ENCODE peak calls at places on chromosomes 16 and 17, in six cellular contexts. L is GM23338, J is GM12891, E is GM12892, U is stomach, R is GM12878. I is an unnamed sample.

GRCh38 chr17:41212524-41213169 is 13.8 kb upstream of the KRTAP9-2 start:
- DNase-seq in U (no peak), E (no peak), R (no peak), L (no peak), J (no peak), I (no peak)

GRCh38 chr17:82881292-82881823 is 41.5 kb upstream of the ZNF750 start:
- DNase-seq in U (no peak), L (no peak), R (no peak), E (no peak), J (no peak), I (no peak)

GRCh38 chr17:67258836-67259468 is 14.0 kb upstream of the HELZ start:
- DNase-seq in R (no peak), L (no peak), U (no peak), J (no peak), E (no peak), I (peak)

GRCh38 chr16:4053663-4054479 is 62.4 kb downstream of the ADCY9 start:
- DNase-seq in R (no peak), U (peak), J (no peak), E (no peak), L (no peak), I (no peak)

GRCh38 chr17:61205931-61206330 is 193.7 kb upstream of the TBX2 start:
- DNase-seq in U (no peak), E (no peak), J (no peak), R (no peak), L (no peak), I (no peak)

GRCh38 chr16:27273330-27273669 is 4.7 kb upstream of the NSMCE1 start:
- DNase-seq in U (no peak), J (no peak), E (no peak), L (no peak), R (no peak), I (no peak)

GRCh38 chr17:69733171-69734014 is 318.9 kb downstream of the MAP2K6 start:
- DNase-seq in L (no peak), J (no peak), U (no peak), E (no peak), R (no peak), I (no peak)

GRCh38 chr17:21378553-21378952 is 2.4 kb downstream of the KCNJ12 start:
- DNase-seq in E (no peak), L (peak), U (no peak), J (no peak), R (no peak), I (no peak)

GRCh38 chr16:55842369-55843104 is 9.6 kb upstream of the CES1 start:
- DNase-seq in J (peak), E (peak), U (no peak), L (peak), R (no peak), I (no peak)

GRCh38 chr17:80220709-80221215 is 535 bp downstream of the SLC26A11 start:
- DNase-seq in R (no peak), J (peak), E (no peak), L (peak), U (no peak), I (no peak)

GRCh38 chr16:24972608-24973220 is 42.5 kb downstream of the ARHGAP17 start:
- DNase-seq in U (no peak), R (no peak), J (no peak), E (no peak), L (no peak), I (no peak)

GRCh38 chr17:63440127-63440769 is 5.9 kb downstream of the CYB561 start:
- DNase-seq in U (no peak), R (no peak), E (no peak), J (no peak), L (no peak), I (no peak)

GRCh38 chr17:63438092-63439051 is 7.7 kb downstream of the CYB561 start:
- DNase-seq in R (no peak), L (no peak), U (no peak), J (no peak), E (no peak), I (no peak)

GRCh38 chr17:63441654-63442053 is 4.5 kb downstream of the CYB561 start:
- DNase-seq in R (no peak), J (no peak), E (no peak), L (no peak), U (no peak), I (no peak)

GRCh38 chr17:63440770-63441335 is 5.3 kb downstream of the CYB561 start:
- DNase-seq in J (no peak), R (no peak), E (no peak), U (no peak), L (no peak), I (no peak)

DNA sequence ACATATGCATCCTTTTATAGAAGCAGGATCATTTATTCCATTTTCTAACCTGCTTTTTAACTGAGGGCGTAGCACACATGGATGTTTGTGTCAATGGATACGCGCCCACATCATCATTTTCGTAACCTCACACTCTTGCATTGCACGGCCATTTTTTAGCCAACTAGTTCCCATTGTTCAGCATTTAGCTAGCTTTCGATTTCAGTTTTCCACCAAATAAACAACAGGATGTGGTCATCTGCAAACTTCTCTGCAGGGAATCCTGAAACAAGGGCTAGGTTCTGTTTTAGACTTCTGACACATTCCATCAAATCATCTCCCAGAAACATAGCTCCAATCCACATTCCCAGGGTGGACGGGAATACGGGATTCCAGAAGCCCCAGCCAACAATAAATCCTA is 6.4 kb downstream of the CYB561 start:
- DNase-seq in E (no peak), J (no peak), L (no peak), R (no peak), U (no peak), I (no peak)
- TF ChIP-seq POLR2AphosphoS5 in E (no peak), J (no peak), L (no peak), R (no peak), U (no peak), I (no peak)

GRCh38 chr16:89303604-89304003 is 86.1 kb downstream of the ZNF778 start:
- DNase-seq in J (no peak), U (no peak), E (no peak), R (no peak), L (no peak), I (no peak)
- TF ChIP-seq POLR2AphosphoS5 in J (no peak), U (no peak), E (no peak), R (no peak), L (no peak), I (no peak)

DNA sequence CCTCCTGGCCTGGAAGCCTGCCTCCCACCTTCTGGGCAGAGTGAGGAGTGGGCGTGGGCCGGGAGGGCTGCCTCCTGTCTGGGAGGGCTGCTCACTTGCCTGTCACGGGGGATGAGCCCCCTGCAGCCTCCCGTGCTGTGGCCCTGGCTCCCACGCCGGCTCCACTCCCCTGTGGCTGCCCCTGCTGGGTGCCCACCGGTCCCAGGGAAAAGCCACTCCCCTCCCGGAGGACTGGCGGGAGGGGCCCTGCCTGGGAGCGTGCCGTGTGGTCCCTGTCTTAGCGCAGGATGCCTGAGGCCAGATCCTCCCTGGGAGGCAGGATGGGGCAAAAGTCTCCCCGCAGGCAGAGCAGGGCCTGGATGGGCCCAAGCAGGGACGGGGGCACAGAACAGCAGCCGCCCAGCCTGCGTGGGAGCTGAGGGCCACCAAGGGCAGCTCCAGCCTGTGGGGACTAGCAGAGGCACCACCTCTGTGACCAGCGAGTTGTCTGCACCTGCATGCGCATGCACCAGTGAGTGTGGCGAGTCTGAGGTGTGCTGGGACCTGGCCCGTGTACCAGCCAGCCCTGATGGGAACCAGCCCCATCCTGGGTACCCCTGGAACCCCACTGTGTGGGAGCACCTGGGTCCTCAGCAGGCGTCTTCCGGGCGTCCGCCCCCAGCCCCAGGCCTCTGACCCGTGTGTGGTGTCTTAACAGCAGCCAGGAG is 339.9 kb downstream of the SEC14L1 start:
- DNase-seq in R (no peak), U (no peak), J (no peak), L (no peak), E (no peak), I (no peak)
- TF ChIP-seq POLR2AphosphoS5 in R (no peak), U (no peak), J (no peak), L (no peak), E (no peak), I (no peak)

GRCh38 chr17:74748529-74749261 is at the start of gene NHERF1:
- DNase-seq in J (peak), R (peak), L (peak), U (peak), E (peak), I (no peak)

GRCh38 chr17:74750039-74750326 is 1.6 kb downstream of the NHERF1 start:
- DNase-seq in U (no peak), J (no peak), L (no peak), E (no peak), R (no peak), I (no peak)

GRCh38 chr17:74748279-74748528 is 224 bp upstream of the NHERF1 start:
- DNase-seq in E (no peak), U (no peak), R (no peak), J (no peak), L (no peak), I (no peak)

GRCh38 chr17:74750327-74751069 is 2.1 kb downstream of the NHERF1 start:
- DNase-seq in R (no peak), J (no peak), L (no peak), U (peak), E (no peak), I (no peak)

GRCh38 chr17:74749262-74750038 is 1.0 kb downstream of the NHERF1 start:
- DNase-seq in U (no peak), R (no peak), J (no peak), L (peak), E (peak), I (no peak)
- TF ChIP-seq POLR2AphosphoS5 in U (no peak), R (no peak), J (no peak), L (no peak), E (no peak), I (no peak)

DNA sequence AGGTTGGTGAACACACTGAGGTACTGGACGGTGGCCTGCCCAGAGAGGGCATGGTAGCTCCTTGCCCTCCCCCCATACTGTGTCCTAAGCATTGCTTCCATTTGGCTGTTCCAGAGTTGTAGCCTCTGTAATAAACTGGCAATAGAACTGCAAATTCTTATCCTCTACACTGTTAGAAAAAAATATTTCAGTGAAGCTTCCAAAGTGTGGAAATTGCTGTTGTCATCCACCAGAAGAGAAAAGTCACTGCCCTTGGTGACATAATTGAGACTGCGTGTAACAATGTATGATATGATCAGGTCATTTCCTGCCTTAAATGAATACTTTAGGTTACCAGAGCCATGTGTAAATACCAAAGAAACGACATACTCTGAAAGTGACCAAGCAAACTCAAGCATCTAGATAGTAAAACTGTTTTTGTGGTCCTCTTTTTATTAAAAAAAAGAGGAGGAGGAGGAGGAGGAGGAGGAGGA is 65.9 kb downstream of the CEP95 start:
- DNase-seq in L (no peak), R (no peak), J (no peak), E (no peak), U (no peak), I (no peak)
- TF ChIP-seq POLR2AphosphoS5 in L (no peak), R (no peak), J (no peak), E (no peak), U (no peak), I (no peak)

DNA sequence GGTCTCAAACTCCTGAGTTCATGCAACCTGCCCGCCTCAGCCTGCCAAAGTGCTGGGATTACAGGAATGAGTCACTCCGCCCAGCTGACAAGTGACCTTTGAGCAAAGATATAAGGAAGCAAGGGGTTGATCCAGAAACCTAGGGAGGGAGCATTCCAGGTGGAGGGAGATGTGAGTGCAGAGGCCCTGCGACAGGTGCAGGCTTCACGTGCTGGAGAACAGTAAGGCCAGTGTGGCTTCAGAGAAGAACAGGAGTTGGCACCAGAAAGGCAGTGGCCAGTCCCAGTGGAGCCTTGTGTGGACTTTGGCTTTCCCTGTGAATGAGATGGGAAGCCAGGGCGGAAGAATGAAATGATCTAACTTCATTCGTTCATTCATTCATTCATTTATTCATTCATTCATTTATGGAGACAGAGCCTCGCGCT is 73.6 kb upstream of the HAS3 start:
- DNase-seq in J (no peak), U (peak), R (no peak), L (no peak), E (no peak), I (no peak)
- TF ChIP-seq POLR2AphosphoS5 in J (no peak), U (no peak), R (no peak), L (no peak), E (no peak), I (no peak)

DNA sequence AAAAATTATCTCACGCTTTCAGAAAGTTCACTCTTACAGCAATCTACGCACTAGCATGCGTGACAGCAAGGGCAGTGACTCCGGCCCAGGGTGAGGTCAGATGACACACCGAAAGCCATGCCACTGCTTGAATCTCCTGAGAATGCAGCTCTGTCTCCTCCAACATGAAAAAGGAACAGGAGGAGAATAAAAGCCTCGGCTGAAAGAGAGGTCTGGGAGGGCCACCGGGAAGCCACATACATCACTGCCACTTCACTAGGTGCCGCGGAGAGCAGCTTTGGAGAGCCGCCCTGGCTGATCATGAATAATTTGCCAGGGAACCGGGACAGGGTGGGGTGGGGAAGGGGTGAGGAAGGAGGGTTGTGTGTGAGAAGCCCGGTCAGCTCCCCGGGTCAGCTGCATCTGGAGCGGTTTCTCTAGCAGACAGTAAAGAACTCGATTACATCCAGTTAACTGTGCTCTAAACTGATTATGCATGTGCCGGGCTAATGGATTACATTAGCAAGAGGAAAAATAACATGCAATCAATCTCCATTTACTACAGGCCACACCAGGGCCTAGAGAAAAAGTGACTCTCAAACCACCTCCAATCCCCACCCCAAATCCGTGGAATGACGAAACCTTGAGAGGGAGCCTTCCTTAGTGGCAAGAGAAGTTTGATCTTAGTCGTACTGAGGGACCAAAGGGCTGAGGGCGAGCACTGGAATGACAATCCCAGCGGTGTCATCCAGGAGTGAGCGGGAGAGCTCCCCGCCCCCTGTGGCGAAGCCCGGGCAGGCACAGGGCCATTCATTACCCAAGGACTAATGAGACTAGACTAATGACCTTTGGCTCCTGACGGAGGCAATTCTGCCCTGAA is 100.3 kb downstream of the ZFHX3 start:
- DNase-seq in J (no peak), U (no peak), L (no peak), R (no peak), E (no peak), I (no peak)
- TF ChIP-seq POLR2AphosphoS5 in J (no peak), U (no peak), L (no peak), R (no peak), E (no peak), I (no peak)

DNA sequence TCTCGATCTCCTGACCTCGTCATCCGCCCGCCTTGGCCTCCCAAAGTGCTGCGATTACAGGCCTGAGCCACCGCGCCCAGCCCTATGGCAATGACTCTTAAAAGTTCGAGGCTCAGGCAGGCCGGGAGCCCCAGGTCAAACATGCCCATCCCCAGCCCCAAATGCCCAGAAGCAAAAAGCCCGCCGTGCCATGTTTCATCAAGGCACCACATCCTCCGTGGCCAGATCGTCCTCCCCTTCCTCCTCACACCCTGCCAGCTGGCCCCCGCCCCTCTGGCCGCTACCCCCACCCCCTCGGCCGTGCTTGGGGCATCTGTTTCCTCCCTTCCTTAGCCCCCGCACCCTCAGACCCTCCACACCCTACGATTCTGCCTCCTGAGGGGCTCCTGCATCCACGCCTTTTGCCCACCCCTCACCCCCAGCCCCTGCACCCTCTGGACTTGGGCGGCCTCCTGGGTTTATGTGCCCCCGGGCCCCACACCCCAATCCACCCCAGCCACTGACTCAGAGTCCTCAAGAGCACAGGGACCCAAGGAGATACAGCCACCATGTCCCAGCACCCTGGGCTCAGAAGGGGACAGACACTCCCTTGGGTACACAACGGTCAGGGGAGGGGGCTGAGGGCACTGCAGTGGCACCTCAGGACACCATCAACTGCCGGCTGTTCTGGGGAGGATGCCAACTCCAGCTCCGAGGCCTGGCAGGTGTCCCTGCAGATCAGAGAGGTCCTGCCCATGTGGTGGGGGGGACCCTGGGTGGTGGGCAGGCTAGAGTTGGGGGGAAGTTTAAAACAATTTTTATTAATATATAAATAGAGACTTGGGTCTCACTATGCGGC is 7.1 kb downstream of the CTRB1 start:
- DNase-seq in E (no peak), R (no peak), J (no peak), L (peak), U (no peak), I (no peak)
- TF ChIP-seq POLR2AphosphoS5 in E (no peak), R (no peak), J (no peak), L (no peak), U (no peak), I (no peak)

I was measured in vagina.